ENCODE peak calls at places on chromosomes 16 and 17, in seven cellular contexts. C is IMR-90, D is mesenchymal stem cell, A is H9, P is neuronal stem cell, N is mesendoderm, G is H1. L is an unnamed sample.

GRCh38 chr17:77490361-77491183 is 349.8 kb downstream of the SEC14L1 start:
- DNase-seq in C (no peak), D (no peak), A (no peak), P (no peak), N (no peak), G (no peak), L (no peak)

GRCh38 chr17:40097931-40098845 is 2.2 kb downstream of the NR1D1 start:
- DNase-seq in C (no peak), D (peak), A (no peak), P (no peak), N (no peak), G (no peak), L (no peak)

GRCh38 chr17:31431098-31431794 is 39.8 kb downstream of the RAB11FIP4 start:
- DNase-seq in C (no peak), D (no peak), A (no peak), P (no peak), N (no peak), G (no peak), L (no peak)

GRCh38 chr17:47844814-47845453 is 3.9 kb upstream of the SCRN2 start:
- DNase-seq in C (peak), D (peak), A (no peak), P (no peak), N (no peak), G (no peak), L (no peak)

GRCh38 chr16:66487580-66488235 is 60.6 kb downstream of the BEAN1 start:
- DNase-seq in C (no peak), D (no peak), A (peak), P (no peak), N (no peak), G (no peak), L (no peak)

GRCh38 chr16:29899516-29900101 is at the start of gene SEZ6L2:
- DNase-seq in C (peak), D (peak), A (peak), P (peak), N (peak), G (peak), L (peak)

GRCh38 chr17:77599699-77600098 is 358.8 kb upstream of the TNRC6C start:
- DNase-seq in C (no peak), D (no peak), A (no peak), P (no peak), N (no peak), G (no peak), L (no peak)

GRCh38 chr16:27444470-27444869 is 42.5 kb downstream of the IL21R start:
- DNase-seq in C (no peak), D (no peak), A (no peak), P (no peak), N (no peak), G (no peak), L (no peak)

GRCh38 chr17:33142703-33143299 is 150.3 kb downstream of the ASIC2 start:
- DNase-seq in C (peak), D (peak), A (peak), P (peak), N (peak), G (peak), L (peak)

GRCh38 chr17:44887971-44888955 is 11.0 kb downstream of the EFTUD2 start:
- DNase-seq in C (no peak), D (no peak), A (no peak), P (no peak), N (no peak), G (no peak), L (no peak)

GRCh38 chr17:66983414-66984021 is 19.0 kb downstream of the CACNG4 start:
- DNase-seq in C (no peak), D (no peak), A (no peak), P (no peak), N (no peak), G (no peak), L (no peak)

GRCh38 chr16:27169511-27170071 is 33.7 kb upstream of the KDM8 start:
- DNase-seq in C (peak), D (peak), A (peak), P (no peak), N (peak), G (no peak), L (no peak)

GRCh38 chr16:78142784-78143183 is 43.3 kb downstream of the WWOX start:
- DNase-seq in C (no peak), D (no peak), A (no peak), P (no peak), N (no peak), G (no peak), L (no peak)

GRCh38 chr17:8056232-8056975 is 17.5 kb downstream of the ALOX15B start:
- DNase-seq in C (peak), D (peak), A (no peak), P (no peak), N (no peak), G (no peak), L (peak)

GRCh38 chr17:13030459-13031305 is 12.9 kb upstream of the ELAC2 start:
- DNase-seq in C (peak), D (peak), A (peak), P (peak), N (peak), G (peak), L (peak)

GRCh38 chr17:21213491-21214014 is 408 bp downstream of the TMEM11 start:
- DNase-seq in C (no peak), D (no peak), A (no peak), P (no peak), N (no peak), G (no peak), L (peak)

GRCh38 chr16:12994402-12994801 is 93.0 kb downstream of the SHISA9 start:
- DNase-seq in C (no peak), D (no peak), A (no peak), P (no peak), N (no peak), G (no peak), L (no peak)

GRCh38 chr16:1878256-1878655 is 6.3 kb upstream of the MEIOB start:
- DNase-seq in C (no peak), D (no peak), A (no peak), P (no peak), N (no peak), G (no peak), L (no peak)

GRCh38 chr17:6494239-6494941 is 50.1 kb downstream of the PIMREG start:
- DNase-seq in C (no peak), D (no peak), A (no peak), P (no peak), N (no peak), G (no peak), L (no peak)

GRCh38 chr16:83622010-83622409 is 185.8 kb upstream of the HSBP1 start:
- DNase-seq in C (no peak), D (no peak), A (no peak), P (no peak), N (no peak), G (no peak), L (no peak)

GRCh38 chr16:88431651-88432050 is 21.4 kb upstream of the ZFPM1 start:
- DNase-seq in C (no peak), D (no peak), A (no peak), P (no peak), N (no peak), G (no peak), L (no peak)

GRCh38 chr16:30565526-30565925 is 6.0 kb downstream of the ZNF688 start:
- DNase-seq in C (no peak), D (no peak), A (no peak), P (no peak), N (no peak), G (no peak), L (no peak)

GRCh38 chr16:11665071-11665491 is 3.2 kb upstream of the SNN start:
- DNase-seq in C (no peak), D (no peak), A (peak), P (no peak), N (no peak), G (peak), L (no peak)

GRCh38 chr17:59840908-59841666 is 51.7 kb downstream of the TUBD1 start:
- DNase-seq in C (peak), D (peak), A (no peak), P (no peak), N (no peak), G (no peak), L (no peak)

GRCh38 chr16:28172331-28172730 is 39.4 kb downstream of the XPO6 start:
- DNase-seq in C (no peak), D (no peak), A (no peak), P (no peak), N (no peak), G (no peak), L (peak)

GRCh38 chr16:27242868-27243590 is 25.5 kb downstream of the NSMCE1 start:
- DNase-seq in C (peak), D (peak), A (peak), P (no peak), N (no peak), G (no peak), L (peak)

GRCh38 chr16:29708917-29709600 is 30.1 kb downstream of the QPRT start:
- DNase-seq in C (no peak), D (no peak), A (peak), P (no peak), N (peak), G (peak), L (no peak)

GRCh38 chr17:69717214-69717613 is 302.7 kb downstream of the MAP2K6 start:
- DNase-seq in C (no peak), D (no peak), A (no peak), P (no peak), N (peak), G (no peak), L (no peak)

GRCh38 chr16:4855371-4855770 is 8.1 kb downstream of the UBN1 start:
- DNase-seq in C (no peak), D (no peak), A (no peak), P (no peak), N (no peak), G (no peak), L (no peak)

GRCh38 chr17:67931227-67931626 is 65.0 kb downstream of the C17orf58 start:
- DNase-seq in C (no peak), D (no peak), A (no peak), P (no peak), N (no peak), G (no peak), L (no peak)

DNA sequence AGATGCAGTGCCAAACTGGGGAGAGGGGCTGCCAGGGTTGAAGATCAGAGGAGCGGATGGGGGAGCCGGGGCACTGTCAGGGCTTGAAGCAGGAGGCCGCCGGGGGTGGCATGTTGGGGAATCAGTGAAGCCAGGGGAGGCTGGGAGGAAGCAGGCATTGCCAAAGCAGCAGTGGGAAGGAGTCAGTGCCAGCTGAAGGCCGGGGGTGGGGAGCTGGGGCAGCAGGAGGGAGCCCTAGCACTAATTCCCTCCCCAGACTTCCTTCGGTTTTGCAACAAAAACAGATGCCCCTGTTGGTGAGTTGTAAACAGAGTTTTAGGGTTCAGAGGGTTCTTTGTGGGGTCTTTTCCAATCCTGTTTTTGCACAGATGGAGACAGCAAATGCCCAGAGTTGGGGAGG is 10.9 kb upstream of the TAC4 start:
- DNase-seq in C (no peak), D (no peak), A (no peak), P (no peak), N (no peak), G (no peak), L (no peak)
- H3K4ac ChIP-seq in C (no peak), D (no peak), A (no peak), P (no peak), N (no peak), G (no peak), L (no peak)

DNA sequence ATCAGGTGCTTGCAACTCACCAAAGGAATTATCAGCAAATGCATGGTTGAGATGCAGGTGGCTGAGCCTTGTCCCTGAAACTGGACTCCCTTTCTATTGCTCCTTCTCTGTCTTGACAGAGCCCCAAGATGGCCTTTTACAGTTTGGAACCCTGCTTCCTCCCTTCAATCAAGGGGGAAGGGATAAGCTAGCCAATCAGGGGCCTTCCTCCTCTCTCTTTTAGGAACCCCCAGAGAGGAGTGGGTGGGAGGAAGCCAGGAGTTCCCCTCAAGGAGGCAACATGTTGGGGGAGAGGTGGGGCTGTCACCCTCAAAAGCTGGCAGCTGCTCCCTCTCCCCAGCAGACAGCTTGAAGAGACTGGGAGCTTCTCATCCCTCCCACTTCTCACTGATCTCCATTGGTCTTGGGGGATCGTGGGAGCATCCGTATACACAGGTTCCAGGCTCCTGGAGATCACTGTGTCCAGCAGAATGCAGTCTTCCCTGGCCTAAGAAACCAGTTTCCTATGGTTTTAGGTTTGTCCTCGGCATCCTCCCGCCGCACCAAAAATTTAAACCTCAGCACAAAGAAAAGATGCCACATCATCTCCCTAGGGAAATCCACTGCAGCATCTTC is 7.2 kb downstream of the RASL10B start:
- DNase-seq in C (no peak), D (no peak), A (no peak), P (no peak), N (no peak), G (no peak), L (no peak)
- H3K27ac ChIP-seq in C (no peak), D (no peak), A (no peak), P (no peak), N (no peak), G (no peak), L (no peak)

GRCh38 chr17:4247361-4247980 is 16.3 kb downstream of the ANKFY1 start:
- DNase-seq in C (no peak), D (no peak), A (no peak), P (no peak), N (no peak), G (no peak), L (no peak)
- H3K4ac ChIP-seq in C (no peak), D (no peak), A (no peak), P (no peak), N (no peak), G (no peak), L (peak)

GRCh38 chr17:56029980-56030624 is 123.2 kb upstream of the ANKFN1 start:
- DNase-seq in C (no peak), D (no peak), A (no peak), P (no peak), N (peak), G (no peak), L (no peak)

GRCh38 chr17:56031636-56032035 is 121.6 kb upstream of the ANKFN1 start:
- DNase-seq in C (no peak), D (no peak), A (no peak), P (no peak), N (no peak), G (no peak), L (no peak)

GRCh38 chr17:56028837-56029236 is 124.4 kb upstream of the ANKFN1 start:
- DNase-seq in C (no peak), D (no peak), A (no peak), P (no peak), N (no peak), G (no peak), L (no peak)

GRCh38 chr17:56038136-56038535 is 115.1 kb upstream of the ANKFN1 start:
- DNase-seq in C (no peak), D (no peak), A (no peak), P (no peak), N (no peak), G (no peak), L (no peak)

GRCh38 chr17:56034120-56034757 is 119.0 kb upstream of the ANKFN1 start:
- DNase-seq in C (no peak), D (no peak), A (no peak), P (no peak), N (no peak), G (no peak), L (peak)
- H3K27ac ChIP-seq in C (no peak), D (no peak), A (no peak), P (no peak), N (no peak), G (no peak), L (no peak)

DNA sequence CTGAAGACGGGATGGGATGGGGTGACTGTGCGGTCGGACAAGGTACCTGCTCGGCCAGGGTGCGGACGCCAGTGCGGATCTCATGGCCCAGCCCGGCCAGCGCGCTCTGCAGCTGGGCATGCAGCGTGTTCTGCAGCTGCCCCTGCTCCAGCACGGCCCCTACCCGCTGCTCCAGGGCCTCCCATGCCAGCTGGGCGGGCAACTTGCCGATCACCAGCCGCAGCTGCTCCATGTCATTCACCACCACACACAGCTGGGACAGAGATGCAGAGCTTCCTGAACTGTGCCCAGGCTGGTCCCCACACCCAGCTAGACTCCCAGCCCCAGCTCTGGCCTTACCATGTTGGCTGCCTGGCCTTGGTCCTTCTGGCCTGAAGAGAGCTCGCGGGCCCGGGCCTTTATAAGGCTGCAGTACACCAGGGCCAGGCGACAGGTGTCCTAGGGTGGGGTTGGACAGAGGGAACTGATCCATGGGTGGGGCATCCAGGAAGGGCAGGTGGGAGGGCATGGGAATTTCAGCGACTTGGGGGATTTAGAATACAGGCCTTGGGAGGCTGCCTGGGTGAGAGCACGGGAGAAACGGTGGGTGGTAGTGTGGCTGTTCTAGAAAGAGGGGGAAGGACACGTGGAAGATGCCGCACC is 9.8 kb downstream of the UNC13D start:
- DNase-seq in C (no peak), D (no peak), A (no peak), P (no peak), N (no peak), G (no peak), L (no peak)
- H3K4ac ChIP-seq in C (no peak), D (no peak), A (no peak), P (no peak), N (no peak), G (no peak), L (no peak)

DNA sequence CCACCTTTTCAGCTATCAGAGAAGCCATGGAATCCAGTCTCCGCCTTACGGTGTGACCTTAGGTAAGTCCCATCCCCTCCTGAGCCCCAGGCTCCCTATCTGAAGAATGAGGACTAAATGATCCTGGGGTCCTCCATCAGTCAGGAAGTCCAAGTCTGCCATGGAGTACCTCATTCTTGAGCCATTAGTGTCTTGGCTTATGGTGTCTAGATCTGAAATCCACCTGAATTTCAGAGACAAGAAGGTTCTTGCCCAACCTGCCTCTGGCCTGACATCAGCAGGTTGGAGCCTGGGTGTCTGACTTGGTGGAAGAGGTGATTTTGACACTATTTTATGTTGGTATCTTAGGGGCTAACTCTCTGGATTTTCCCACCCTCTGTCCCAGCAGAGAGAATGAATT is 47.1 kb downstream of the CNGB1 start:
- DNase-seq in C (no peak), D (no peak), A (no peak), P (no peak), N (no peak), G (no peak), L (no peak)
- H3K27ac ChIP-seq in C (no peak), D (no peak), A (no peak), P (no peak), N (no peak), G (no peak), L (no peak)

GRCh38 chr16:19680972-19681371 is 37.1 kb downstream of the KNOP1 start:
- DNase-seq in C (no peak), D (no peak), A (no peak), P (no peak), N (no peak), G (peak), L (no peak)
- H3K4ac ChIP-seq in C (no peak), D (no peak), A (no peak), P (no peak), N (no peak), G (no peak), L (no peak)

DNA sequence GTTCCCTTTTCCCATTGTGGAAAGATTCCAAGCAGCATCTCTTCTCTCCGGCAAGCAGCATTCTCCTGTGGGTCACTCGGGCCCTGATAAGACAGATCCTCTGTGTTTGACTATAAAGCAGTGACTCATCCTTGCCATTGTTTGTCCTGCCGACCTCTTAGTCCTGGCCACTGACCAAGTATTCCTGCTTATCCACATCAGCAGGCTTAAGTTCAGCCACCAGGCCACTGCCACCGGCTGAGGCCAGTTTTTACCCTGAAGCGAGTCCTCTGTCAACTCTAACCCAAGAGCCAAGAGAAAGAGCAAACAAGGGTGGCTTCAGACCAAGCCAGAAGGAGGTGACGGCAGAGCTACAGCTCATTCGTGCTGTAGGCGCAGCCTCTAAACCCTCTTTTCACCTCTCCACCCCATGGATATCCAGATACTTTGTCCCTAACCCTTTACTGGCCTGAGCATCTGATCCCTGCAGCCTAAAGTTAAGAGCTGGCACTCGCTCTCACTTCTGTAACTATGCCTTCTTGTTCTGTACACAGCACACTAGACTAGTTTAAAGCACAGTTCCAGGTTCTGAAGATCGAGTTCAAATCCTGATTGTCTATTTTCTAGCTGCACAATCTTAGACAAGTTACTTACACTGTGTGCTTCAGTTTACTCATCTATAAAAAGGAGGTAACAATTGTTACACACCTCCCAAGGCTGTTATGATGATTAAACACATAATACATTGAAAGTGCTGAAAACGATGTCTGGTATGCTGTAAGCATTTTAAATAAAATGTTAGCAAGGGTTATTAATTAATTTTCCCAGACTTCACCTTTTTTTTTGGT is 31.0 kb downstream of the SOX9 start:
- DNase-seq in C (peak), D (peak), A (peak), P (peak), N (peak), G (peak), L (no peak)
- H3K27ac ChIP-seq in C (peak), D (no peak), A (peak), P (peak), N (no peak), G (peak), L (no peak)